ENCODE peak calls at places on chromosome 19, in six cellular contexts. T, R, Q, B, V and F are unnamed samples.

GRCh38 chr19:18419699-18420460 is 682 bp downstream of the SSBP4 start:
- DNase-seq in V (peak), R (no peak), Q (no peak), B (no peak), T (peak), F (no peak)

GRCh38 chr19:18294467-18294864 is 13.0 kb upstream of the JUND start:
- DNase-seq in Q (no peak), R (peak), T (no peak), B (no peak), V (peak), F (no peak)

GRCh38 chr19:40424637-40425449 is 949 bp downstream of the SERTAD1 start:
- DNase-seq in R (no peak), B (no peak), Q (no peak), V (peak), T (peak), F (no peak)

GRCh38 chr19:38653028-38653571 is 5.7 kb downstream of the ACTN4 start:
- DNase-seq in T (no peak), Q (no peak), V (no peak), B (no peak), R (no peak), F (no peak)

GRCh38 chr19:35090160-35090794 is 25.3 kb upstream of the FXYD3 start:
- DNase-seq in R (peak), T (peak), V (peak), B (no peak), Q (peak), F (no peak)

GRCh38 chr19:8196271-8196908 is 12.8 kb upstream of the CERS4 start:
- DNase-seq in Q (peak), B (no peak), V (no peak), T (no peak), R (no peak), F (no peak)

GRCh38 chr19:31670931-31671330 is 321.7 kb upstream of the TSHZ3 start:
- DNase-seq in Q (no peak), T (no peak), B (no peak), R (no peak), V (no peak), F (no peak)

GRCh38 chr19:34217952-34218817 is 36.2 kb upstream of the GARRE1 start:
- DNase-seq in V (no peak), R (no peak), B (peak), T (peak), Q (peak), F (peak)

GRCh38 chr19:13748169-13748884 is 16.0 kb upstream of the MRI1 start:
- DNase-seq in R (peak), B (no peak), Q (peak), V (peak), T (peak), F (no peak)

GRCh38 chr19:3284759-3285646 is 60.5 kb downstream of the CELF5 start:
- DNase-seq in V (peak), T (peak), R (no peak), Q (peak), B (peak), F (no peak)

GRCh38 chr19:2243274-2244121 is 5.6 kb upstream of the AMH start:
- DNase-seq in V (no peak), Q (no peak), T (no peak), R (no peak), B (no peak), F (no peak)

DNA sequence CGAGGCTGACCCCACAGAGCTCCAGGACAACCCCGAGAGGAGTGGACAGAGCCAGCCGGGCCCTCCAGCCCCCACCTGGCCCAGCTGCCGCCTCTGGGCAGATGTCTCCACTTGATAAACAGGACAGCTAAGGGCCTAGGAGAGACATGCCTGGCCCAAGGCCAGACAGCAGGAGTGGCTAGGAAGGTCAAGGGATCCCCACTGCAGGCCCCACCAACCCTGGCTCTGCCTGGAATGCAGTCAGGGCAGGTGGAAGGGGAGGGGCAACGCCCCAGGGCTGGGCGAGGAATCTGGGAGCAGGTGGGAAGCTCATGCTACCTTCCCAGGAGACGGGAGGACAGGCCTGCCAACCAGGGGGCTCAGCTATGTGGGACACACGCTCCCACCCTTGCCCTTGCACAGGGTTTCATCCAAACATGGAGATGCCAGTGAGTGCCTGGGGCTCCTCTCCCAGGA is 25.2 kb downstream of the SH3GL1 start:
- DNase-seq in Q (no peak), B (no peak), V (peak), R (no peak), T (peak), F (no peak)
- H3K4me3 ChIP-seq in Q (no peak), B (no peak), V (no peak), R (no peak), T (no peak), F (no peak)

DNA sequence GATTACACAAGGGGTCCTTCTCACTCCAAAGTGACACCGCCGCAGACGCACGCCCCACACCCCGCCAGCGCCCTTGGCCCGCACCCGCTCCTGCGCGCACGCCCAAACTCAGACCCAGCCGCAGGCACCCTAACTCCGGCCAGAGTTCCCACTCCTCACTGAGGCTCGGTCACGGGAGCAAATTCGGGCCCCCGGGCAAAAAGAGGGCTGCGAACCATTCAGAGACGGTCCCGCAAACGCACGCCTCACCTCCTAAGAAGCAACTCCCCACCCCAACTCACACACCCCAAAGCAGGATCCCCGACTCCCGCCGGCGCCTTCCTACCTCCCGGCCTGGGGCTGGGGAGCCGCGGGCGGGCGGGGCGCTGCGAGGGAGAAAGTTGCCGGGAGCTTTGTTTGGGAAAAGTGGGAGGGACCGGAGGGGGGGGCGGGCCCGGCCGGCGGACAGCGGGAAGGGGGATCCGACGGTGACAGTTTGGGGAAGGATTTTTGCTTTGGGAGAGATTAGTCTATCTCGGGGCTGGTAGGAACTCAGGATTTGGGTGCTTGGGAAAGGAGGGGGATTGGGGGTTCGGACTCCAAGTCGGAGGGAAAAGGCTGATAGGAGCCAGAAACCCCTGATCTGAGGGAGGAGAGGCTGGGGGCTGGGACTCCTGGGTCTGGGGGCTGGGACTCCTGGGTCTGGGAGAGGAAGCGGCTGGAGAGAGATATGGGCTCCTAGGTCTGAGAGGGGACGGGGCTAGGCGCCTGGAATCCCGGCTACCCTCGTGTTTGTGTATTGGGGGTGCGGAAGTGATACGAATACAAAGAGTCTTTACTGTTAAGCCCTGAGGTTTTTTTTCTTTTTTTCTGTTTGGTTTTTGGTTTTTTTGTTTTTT is at the start of gene TEAD2:
- DNase-seq in Q (no peak), T (peak), B (no peak), V (peak), R (no peak), F (no peak)
- H3K4me3 ChIP-seq in Q (no peak), T (peak), B (peak), V (peak), R (no peak), F (peak)

GRCh38 chr19:58003153-58003828 is 671 bp upstream of the ZNF606 start:
- DNase-seq in Q (no peak), R (no peak), V (no peak), B (no peak), T (no peak), F (no peak)

GRCh38 chr19:58001895-58002369 is 688 bp downstream of the ZNF606 start:
- DNase-seq in V (no peak), B (no peak), R (no peak), T (no peak), Q (peak), F (no peak)

GRCh38 chr19:58002384-58003152 is at the start of gene ZNF606:
- DNase-seq in Q (peak), R (peak), V (peak), B (peak), T (peak), F (peak)

DNA sequence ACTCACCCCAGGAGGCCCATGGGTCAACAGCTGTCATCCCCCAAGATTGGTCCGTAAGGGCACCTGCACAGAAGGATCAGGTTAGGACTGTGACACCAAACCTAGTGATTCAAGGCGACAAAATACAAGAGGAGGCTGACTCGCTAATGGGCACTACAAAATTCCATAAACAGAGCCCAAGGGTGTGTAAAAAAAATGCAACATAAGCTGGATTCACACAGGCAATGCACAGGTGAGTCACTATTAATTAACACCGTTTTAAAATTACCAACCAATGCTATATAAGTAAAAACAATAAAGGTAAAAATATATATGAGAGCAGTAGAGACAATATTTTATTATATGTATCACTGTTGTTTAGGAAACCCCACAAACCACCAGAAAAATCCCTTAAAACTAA is 1.9 kb downstream of the ZNF606 start:
- DNase-seq in V (no peak), R (no peak), T (no peak), B (no peak), Q (no peak), F (no peak)
- H3K4me3 ChIP-seq in V (peak), R (no peak), T (no peak), B (no peak), Q (no peak), F (no peak)

DNA sequence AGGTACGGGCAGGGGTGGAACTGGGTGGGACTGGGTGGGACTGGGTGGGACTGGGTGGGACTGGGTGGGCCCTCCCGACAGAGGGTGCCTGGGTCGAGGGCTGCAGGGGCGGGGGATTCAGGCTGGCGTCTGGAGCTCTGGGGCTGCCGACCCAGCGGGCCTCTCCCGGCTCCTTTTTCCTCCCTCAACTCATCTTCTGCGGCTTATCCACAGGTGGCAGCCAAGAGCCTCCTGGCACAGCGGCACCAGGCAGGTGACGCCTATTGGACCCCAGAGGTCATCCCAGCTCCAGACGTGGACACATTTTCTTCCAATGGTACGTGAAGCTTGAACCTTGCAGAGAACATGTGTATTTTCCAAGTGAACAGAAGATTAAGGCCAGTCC is 533 bp downstream of the ZNF544 start:
- DNase-seq in T (peak), R (no peak), B (no peak), Q (peak), V (peak), F (peak)
- H3K4me3 ChIP-seq in T (peak), R (peak), B (peak), Q (peak), V (peak), F (peak)

GRCh38 chr19:19636573-19636972 is 6.9 kb downstream of the GMIP start:
- DNase-seq in T (no peak), Q (no peak), B (no peak), R (no peak), V (no peak), F (no peak)
- H3K4me3 ChIP-seq in T (no peak), Q (no peak), B (no peak), R (no peak), V (no peak), F (no peak)